ENCODE peak calls at places on chromosomes 16 and 17, in six cellular contexts. S is tibial nerve, R is H1, J is HepG2, Z is transverse colon, C is A549. K is an unnamed sample.

GRCh38 chr16:27378871-27379580 is 22.9 kb upstream of the IL21R start:
- DNase-seq in S (no peak), R (no peak), J (no peak), Z (no peak), C (no peak), K (no peak)

GRCh38 chr17:10099051-10099571 is 99.3 kb downstream of the GAS7 start:
- DNase-seq in S (no peak), R (no peak), J (no peak), Z (no peak), C (no peak), K (no peak)

GRCh38 chr16:28606291-28607115 is 3.3 kb downstream of the SULT1A1 start:
- DNase-seq in S (no peak), R (no peak), J (no peak), Z (no peak), C (no peak), K (peak; percentile 65)

GRCh38 chr16:58125781-58126335 is 3.3 kb downstream of the CFAP20 start:
- DNase-seq in S (no peak), R (no peak), J (no peak), Z (no peak), C (no peak), K (no peak)

GRCh38 chr17:49515196-49515770 is 20.2 kb downstream of the NGFR start:
- DNase-seq in S (peak; percentile 88), R (no peak), J (peak; percentile 79), Z (peak; percentile 74), C (peak; percentile 68), K (peak; percentile 98)

GRCh38 chr16:57271867-57272495 is 12.5 kb downstream of the PLLP start:
- DNase-seq in S (no peak), R (no peak), J (no peak), Z (no peak), C (no peak), K (peak; percentile 43)

GRCh38 chr17:9151091-9151490 is 129.8 kb downstream of the NTN1 start:
- DNase-seq in S (no peak), R (no peak), J (peak; percentile 77), Z (no peak), C (no peak), K (no peak)

GRCh38 chr17:46064460-46064859 is 65.4 kb downstream of the STH start:
- DNase-seq in S (no peak), R (no peak), J (no peak), Z (no peak), C (no peak), K (no peak)

GRCh38 chr16:57530104-57530522 is 6.3 kb downstream of the CCDC102A start:
- DNase-seq in S (no peak), R (no peak), J (peak; percentile 59), Z (peak; percentile 63), C (no peak), K (peak; percentile 86)

GRCh38 chr17:4604111-4604644 is 19.8 kb downstream of the SMTNL2 start:
- DNase-seq in S (no peak), R (no peak), J (no peak), Z (no peak), C (no peak), K (peak; percentile 78)

GRCh38 chr17:19346351-19347255 is 15.9 kb downstream of the B9D1 start:
- DNase-seq in S (peak; percentile 76), R (no peak), J (peak; percentile 74), Z (peak; percentile 42), C (peak; percentile 84), K (peak; percentile 89)

GRCh38 chr16:1613240-1613639 is 1.1 kb downstream of the CRAMP1 start:
- DNase-seq in S (no peak), R (no peak), J (no peak), Z (no peak), C (no peak), K (no peak)

DNA sequence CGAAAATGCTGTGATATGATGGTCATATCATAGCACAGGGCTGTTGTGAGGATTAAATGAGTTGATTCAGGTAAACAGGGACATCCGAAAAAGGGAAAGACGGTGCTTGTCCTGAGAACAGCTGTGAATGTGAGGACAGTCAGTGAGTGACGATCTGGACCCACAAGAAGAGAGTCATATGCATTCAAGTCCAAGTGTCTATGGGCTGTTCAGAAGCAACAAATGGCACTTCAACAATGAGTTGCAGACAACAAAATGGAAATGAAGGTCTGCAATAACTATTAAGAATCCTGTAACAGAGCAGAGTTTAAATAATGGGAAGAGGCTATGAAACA is 100.3 kb downstream of the ADCY9 start:
- DNase-seq in S (no peak), R (no peak), J (no peak), Z (no peak), C (no peak), K (no peak)
- H3K4me1 ChIP-seq in S (no peaks in the 10 kb centered on the region), R (peaks cover 5% of the 10 kb centered on the region), J (peaks cover 86% of the 10 kb centered on the region), Z (peaks cover 22% of the 10 kb centered on the region), C (peaks cover 62% of the 10 kb centered on the region), K (peaks cover 21% of the 10 kb centered on the region)

GRCh38 chr16:11915644-11916523 is at the start of gene GSPT1:
- DNase-seq in S (peak; percentile 98), R (peak; percentile 95), J (peak; percentile 99), Z (peak; percentile 99), C (peak; percentile 99), K (peak; percentile 99)
- TF ChIP-seq EP300 in S (peak; percentile 97), R (no peak), J (peak; percentile 8), Z (no peak), C (peak; percentile 15), K (peak; percentile 79)

GRCh38 chr17:76270770-76271668 is 5.9 kb downstream of the UBALD2 start:
- DNase-seq in S (no peak), R (no peak), J (no peak), Z (no peak), C (no peak), K (no peak)
- TF ChIP-seq POLR2A in S (no peak), R (no peak), J (peak; percentile 43), Z (peak; percentile 7), C (no peak), K (no peak)

DNA sequence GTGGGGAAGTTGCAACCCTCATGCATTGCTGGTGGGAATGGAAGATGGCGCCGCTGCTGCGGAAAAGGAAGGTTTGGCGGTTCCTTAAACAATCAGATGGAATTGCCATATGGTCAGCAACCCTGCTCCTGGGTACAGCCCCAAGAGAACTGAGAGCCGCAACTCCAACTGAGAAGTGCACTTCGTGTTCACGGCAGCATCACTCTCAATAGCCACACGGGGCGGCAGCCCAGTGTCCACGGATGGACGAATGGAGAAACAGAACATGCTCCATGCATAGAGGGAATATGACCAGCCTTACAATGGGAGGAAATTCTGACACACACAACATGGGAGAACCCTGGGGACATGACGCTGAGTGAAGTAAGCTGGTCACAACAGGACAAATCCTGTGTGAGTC is 193.3 kb downstream of the RBFOX3 start:
- DNase-seq in S (no peak), R (no peak), J (no peak), Z (no peak), C (no peak), K (no peak)
- H3K4me1 ChIP-seq in S (no peaks in the 10 kb centered on the region), R (no peaks in the 10 kb centered on the region), J (no peaks in the 10 kb centered on the region), Z (no peaks in the 10 kb centered on the region), C (peaks cover 29% of the 10 kb centered on the region), K (peaks cover 44% of the 10 kb centered on the region)

K was measured in sigmoid colon.